ENCODE peak calls at places on chromosomes 3 and 15, in four cellular contexts. G is sciatic nerve; Q is NCI-H1092; J is stimulated activated CD4-positive, alpha-beta T cell treated with anti-CD3 and anti-CD28 coated beads, Interleukin-2, amount 100 ng/mL, for 24 hours. N is an unnamed sample.

GRCh38 chr3:66010348-66011097 is 28.2 kb downstream of the MAGI1 start:
- DNase-seq in Q (no peak), J (no peak), G (no peak), N (no peak)

GRCh38 chr15:37135225-37135624 is 34.9 kb upstream of the MEIS2 start:
- DNase-seq in J (no peak), Q (no peak), G (no peak), N (no peak)

GRCh38 chr3:119810018-119810435 is 28.1 kb downstream of the NR1I2 start:
- DNase-seq in G (no peak), Q (peak), J (peak), N (no peak)

GRCh38 chr3:430186-430585 is 233.6 kb downstream of the CHL1 start:
- DNase-seq in Q (no peak), J (no peak), G (no peak), N (no peak)

GRCh38 chr15:69952210-69952555 is 145.5 kb downstream of the TLE3 start:
- DNase-seq in G (no peak), J (no peak), Q (no peak), N (no peak)

GRCh38 chr3:115233021-115233420 is 85.9 kb upstream of the ZBTB20 start:
- DNase-seq in J (no peak), G (no peak), Q (no peak), N (peak)

GRCh38 chr3:15629860-15630597 is 28.5 kb downstream of the BTD start:
- DNase-seq in G (peak), Q (peak), J (peak), N (no peak)

GRCh38 chr15:71079208-71080044 is 35.8 kb upstream of the THSD4 start:
- DNase-seq in G (no peak), Q (no peak), J (no peak), N (no peak)

GRCh38 chr3:86029590-86029989 is 961.4 kb downstream of the VGLL3 start:
- DNase-seq in J (no peak), G (no peak), Q (no peak), N (no peak)

GRCh38 chr15:56148099-56148498 is 95.6 kb downstream of the RFX7 start:
- DNase-seq in Q (no peak), G (no peak), J (no peak), N (no peak)

GRCh38 chr3:64084640-64085039 is 61.3 kb upstream of the PSMD6 start:
- DNase-seq in G (no peak), Q (no peak), J (no peak), N (no peak)

GRCh38 chr15:74621546-74621920 is 5.9 kb downstream of the CLK3 start:
- DNase-seq in Q (no peak), G (no peak), J (no peak), N (no peak)

GRCh38 chr15:101381671-101382212 is 86.7 kb upstream of the SNRPA1 start:
- DNase-seq in G (peak), J (no peak), Q (no peak), N (no peak)

GRCh38 chr15:78007211-78007956 is 70.1 kb downstream of the TBC1D2B start:
- DNase-seq in J (no peak), Q (no peak), G (peak), N (no peak)

GRCh38 chr3:119628816-119629445 is 31.2 kb downstream of the PLA1A start:
- DNase-seq in Q (no peak), J (no peak), G (no peak), N (no peak)

GRCh38 chr15:52657338-52657737 is 21.9 kb downstream of the ATOSA start:
- DNase-seq in Q (no peak), G (no peak), J (no peak), N (no peak)

GRCh38 chr3:32414527-32415202 is 23.0 kb downstream of the CMTM7 start:
- DNase-seq in G (no peak), J (no peak), Q (no peak), N (no peak)

GRCh38 chr3:45082139-45082538 is 56.0 kb downstream of the CLEC3B start:
- DNase-seq in Q (no peak), J (no peak), G (no peak), N (no peak)

GRCh38 chr3:184168363-184169120 is 6.1 kb upstream of the AP2M1 start:
- DNase-seq in Q (no peak), J (no peak), G (peak), N (no peak)

GRCh38 chr3:71694358-71694999 is 30.7 kb downstream of the EIF4E3 start:
- DNase-seq in Q (no peak), G (no peak), J (no peak), N (no peak)

N was measured in NCI-H446 treated with DMSO at 0.1 percent for 48 hours.